ENCODE peak calls at places on chromosomes 3 and 15, in five cellular contexts. A, X, U, R and O are unnamed samples.

GRCh38 chr15:39834256-39834655 is 51.6 kb upstream of the FSIP1 start:
- DNase-seq in A (no peak), X (no peak), U (no peak), R (no peak), O (no peak)

GRCh38 chr3:10010546-10011465 is 15.4 kb upstream of the FANCD2 start:
- DNase-seq in A (peak; percentile 97), X (peak; percentile 97), U (peak; percentile 93), R (peak; percentile 75), O (no peak)

GRCh38 chr3:50436063-50436674 is 67.3 kb downstream of the CACNA2D2 start:
- DNase-seq in A (peak; percentile 51), X (peak; percentile 63), U (peak; percentile 51), R (peak; percentile 18), O (peak; percentile 28)

GRCh38 chr3:188749010-188749617 is 422.7 kb upstream of the TPRG1 start:
- DNase-seq in A (no peak), X (no peak), U (peak; percentile 59), R (peak; percentile 18), O (peak; percentile 50)

GRCh38 chr15:25183581-25184330 is 229.0 kb downstream of the SNRPN start:
- DNase-seq in A (peak; percentile 1), X (no peak), U (no peak), R (no peak), O (no peak)

GRCh38 chr15:58501636-58502178 is 69.9 kb downstream of the LIPC start:
- DNase-seq in A (no peak), X (no peak), U (no peak), R (no peak), O (no peak)

GRCh38 chr3:46380471-46381215 is 9.9 kb downstream of the CCR5 start:
- DNase-seq in A (no peak), X (peak; percentile 59), U (no peak), R (no peak), O (no peak)

GRCh38 chr3:177385186-177385585 is 187.9 kb upstream of the TBL1XR1 start:
- DNase-seq in A (no peak), X (no peak), U (no peak), R (no peak), O (no peak)

GRCh38 chr15:22939051-22939450 is 41.1 kb downstream of the CYFIP1 start:
- DNase-seq in A (no peak), X (peak; percentile 69), U (no peak), R (no peak), O (no peak)

GRCh38 chr3:172098698-172099494 is 59.5 kb downstream of the FNDC3B start:
- DNase-seq in A (no peak), X (no peak), U (no peak), R (no peak), O (no peak)

GRCh38 chr3:41169038-41169437 is 30.3 kb upstream of the CTNNB1 start:
- DNase-seq in A (no peak), X (no peak), U (no peak), R (no peak), O (no peak)

GRCh38 chr3:119145500-119146167 is at the start of gene TEX55:
- DNase-seq in A (no peak), X (peak; percentile 20), U (peak; percentile 46), R (no peak), O (peak; percentile 15)

GRCh38 chr3:160005004-160005403 is 16.4 kb downstream of the IL12A start:
- DNase-seq in A (no peak), X (no peak), U (peak; percentile 23), R (no peak), O (no peak)

GRCh38 chr15:35692256-35692867 is 146.4 kb upstream of the DPH6 start:
- DNase-seq in A (no peak), X (no peak), U (no peak), R (no peak), O (no peak)

GRCh38 chr15:40002295-40002694 is 36.7 kb downstream of the SRP14 start:
- DNase-seq in A (no peak), X (no peak), U (no peak), R (no peak), O (no peak)

GRCh38 chr3:184977796-184978195 is 165.8 kb downstream of the VPS8 start:
- DNase-seq in A (no peak), X (no peak), U (no peak), R (no peak), O (no peak)

GRCh38 chr3:197367081-197367780 is 68.8 kb upstream of the DLG1 start:
- DNase-seq in A (no peak), X (peak; percentile 49), U (no peak), R (no peak), O (no peak)

GRCh38 chr3:127452321-127452821 is 138.2 kb downstream of the TPRA1 start:
- DNase-seq in A (no peak), X (no peak), U (no peak), R (no peak), O (no peak)

GRCh38 chr3:127629462-127630403 is 748 bp downstream of the PODXL2 start:
- DNase-seq in A (no peak), X (no peak), U (peak; percentile 49), R (peak; percentile 61), O (no peak)

GRCh38 chr3:174931473-174931872 is 72.3 kb downstream of the NAALADL2 start:
- DNase-seq in A (no peak), X (no peak), U (no peak), R (no peak), O (no peak)

GRCh38 chr15:45583731-45584639 is 3.2 kb upstream of the BLOC1S6 start:
- DNase-seq in A (no peak), X (no peak), U (no peak), R (no peak), O (no peak)

GRCh38 chr3:184176377-184177330 is 2.0 kb downstream of the AP2M1 start:
- DNase-seq in A (peak; percentile 75), X (no peak), U (no peak), R (no peak), O (no peak)

GRCh38 chr3:50205719-50206276 is 727 bp downstream of the SLC38A3 start:
- DNase-seq in A (peak; percentile 49), X (peak; percentile 32), U (peak; percentile 30), R (no peak), O (peak; percentile 49)

GRCh38 chr3:151351216-151351615 is 21.9 kb upstream of the P2RY13 start:
- DNase-seq in A (no peak), X (no peak), U (peak; percentile 30), R (no peak), O (no peak)

GRCh38 chr3:144031938-144032337 is 60.3 kb downstream of the DIPK2A start:
- DNase-seq in A (peak; percentile 66), X (peak; percentile 70), U (no peak), R (no peak), O (no peak)

GRCh38 chr3:74561881-74562280 is 52.6 kb downstream of the CNTN3 start:
- DNase-seq in A (no peak), X (no peak), U (no peak), R (no peak), O (no peak)

GRCh38 chr3:170419301-170420087 is 826 bp downstream of the CLDN11 start:
- DNase-seq in A (peak; percentile 23), X (no peak), U (no peak), R (no peak), O (no peak)
- H3K4me3 ChIP-seq in A (peak overlapping the region; percentile 67), X (peak overlapping the region; percentile 35), U (no peak overlapping the region), R (no peak overlapping the region), O (no peak overlapping the region)

DNA sequence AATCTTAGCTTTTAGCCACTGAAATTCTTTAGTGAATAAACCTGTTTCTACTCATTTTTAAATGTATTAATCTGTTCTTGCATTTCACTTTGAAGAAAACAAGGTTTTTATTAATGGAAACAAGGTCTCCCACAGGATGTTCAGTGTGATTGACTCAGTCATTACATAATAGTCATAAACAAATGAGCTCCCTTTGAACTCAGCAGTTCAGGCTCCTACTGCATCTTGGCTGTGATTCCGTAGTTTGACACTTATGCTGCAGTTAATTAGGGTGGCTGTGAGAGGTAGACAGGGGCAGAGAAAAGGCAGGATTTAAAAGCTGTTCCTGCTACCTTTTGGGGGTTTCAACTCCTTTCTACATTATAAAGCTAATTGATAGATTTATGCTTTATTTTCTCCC is 345.2 kb upstream of the NR2E3 start:
- DNase-seq in A (no peak), X (no peak), U (no peak), R (no peak), O (no peak)
- H3K4me3 ChIP-seq in A (no peak overlapping the region), X (no peak overlapping the region), U (no peak overlapping the region), R (no peak overlapping the region), O (no peak overlapping the region)

GRCh38 chr3:109336272-109336957 is 931 bp downstream of the DPPA4 start:
- DNase-seq in A (no peak), X (no peak), U (no peak), R (no peak), O (no peak)
- H3K4me3 ChIP-seq in A (peak overlapping the region; percentile 28), X (no peak overlapping the region), U (no peak overlapping the region), R (no peak overlapping the region), O (no peak overlapping the region)

DNA sequence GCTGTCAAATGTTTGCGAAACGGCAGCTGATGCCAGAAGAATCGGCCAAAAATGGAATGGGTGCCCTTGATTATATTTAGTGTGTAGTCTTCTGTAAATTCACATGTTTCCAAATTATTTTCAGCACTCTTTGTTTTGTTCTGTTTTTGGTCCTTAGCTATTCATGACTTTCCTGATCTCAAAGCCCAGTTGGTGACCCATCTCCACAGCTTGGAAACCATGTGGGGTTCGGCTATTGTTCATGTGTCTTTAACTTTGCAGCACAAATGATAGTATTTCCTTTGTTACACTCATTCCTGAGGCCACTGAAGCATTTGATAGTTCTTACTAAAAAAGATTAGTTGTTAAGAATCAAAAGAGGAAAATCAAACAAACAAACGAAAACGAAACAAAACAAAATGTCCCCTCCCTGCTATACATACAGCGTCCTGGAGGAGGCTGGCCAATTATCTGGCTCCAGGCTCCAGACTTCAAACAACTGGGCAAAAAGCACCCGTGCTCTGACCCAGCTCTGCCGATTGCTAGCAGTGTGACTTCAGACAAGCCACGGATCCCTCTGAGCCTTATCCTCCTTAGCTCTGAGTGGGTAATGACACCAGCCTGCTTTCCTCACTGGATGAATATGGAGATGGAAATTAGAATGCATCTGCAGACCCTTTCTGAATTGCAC is 121.0 kb downstream of the CACNA2D3 start:
- DNase-seq in A (no peak), X (no peak), U (peak; percentile 17), R (no peak), O (peak; percentile 7)
- H3K4me3 ChIP-seq in A (peak overlapping the region; percentile 56), X (peak overlapping the region; percentile 14), U (peak overlapping the region; percentile 16), R (no peak overlapping the region), O (peak overlapping the region; percentile 25)

GRCh38 chr3:4584537-4585249 is 91.5 kb downstream of the ITPR1 start:
- DNase-seq in A (no peak), X (no peak), U (peak; percentile 35), R (peak; percentile 14), O (no peak)
- H3K4me3 ChIP-seq in A (peak overlapping the region; percentile 57), X (peak overlapping the region; percentile 11), U (peak overlapping the region; percentile 37), R (peak overlapping the region; percentile 7), O (no peak overlapping the region)

DNA sequence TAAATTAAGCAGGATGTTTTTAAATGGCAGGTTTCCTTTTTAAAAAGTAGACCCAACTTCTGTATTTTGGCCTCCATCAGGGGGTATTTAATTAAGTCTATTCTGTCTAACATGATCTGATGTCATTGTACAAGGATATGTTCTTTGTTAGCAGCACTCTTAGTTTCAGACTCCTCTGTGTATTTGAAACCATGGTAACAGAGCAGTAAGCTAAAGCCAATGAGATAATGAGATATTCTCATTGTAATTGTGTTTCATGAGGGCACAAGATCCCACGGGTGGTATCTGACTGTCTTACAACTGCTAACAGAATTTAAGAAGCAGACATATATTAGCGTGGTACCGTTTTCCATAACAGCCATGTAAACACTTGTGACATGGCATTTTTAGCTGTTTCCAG is 251.2 kb upstream of the VEPH1 start:
- DNase-seq in A (no peak), X (no peak), U (no peak), R (no peak), O (no peak)
- H3K4me3 ChIP-seq in A (no peak overlapping the region), X (no peak overlapping the region), U (no peak overlapping the region), R (no peak overlapping the region), O (no peak overlapping the region)